ENCODE peak calls at places on chromosome 4, in four cellular contexts. D is fibroblast of lung; M is CD4-positive, alpha-beta T cell; N is A673. J is an unnamed sample. For H3K27me3 and H3K9me3, the result is how much of the 10 kb centered on the place peaks cover.

GRCh38 chr4:85952518-85952917 is 407.3 kb downstream of the MAPK10 start:
- DNase-seq in D (peak), M (no peak), N (no peak), J (no peak)

GRCh38 chr4:149555146-149555545 is 260.5 kb downstream of the IQCM start:
- DNase-seq in D (peak), M (no peak), N (no peak), J (no peak)

GRCh38 chr4:20464381-20464780 is 212.7 kb downstream of the SLIT2 start:
- DNase-seq in D (peak), M (no peak), N (no peak), J (no peak)

GRCh38 chr4:53313510-53313909 is 52.4 kb downstream of the SCFD2 start:
- DNase-seq in D (no peak), M (no peak), N (peak), J (no peak)

GRCh38 chr4:6239486-6239885 is 30.2 kb upstream of the WFS1 start:
- DNase-seq in D (no peak), M (no peak), N (no peak), J (no peak)

GRCh38 chr4:148196168-148196567 is 246.0 kb downstream of the NR3C2 start:
- DNase-seq in D (peak), M (no peak), N (peak), J (no peak)

GRCh38 chr4:173009129-173009823 is 159.3 kb upstream of the GALNT7 start:
- DNase-seq in D (peak), M (no peak), N (peak), J (no peak)

GRCh38 chr4:183960021-183960420 is 54.9 kb downstream of the STOX2 start:
- DNase-seq in D (peak), M (no peak), N (peak), J (no peak)

GRCh38 chr4:152258804-152259708 is 276.8 kb downstream of the FBXW7 start:
- DNase-seq in D (peak), M (no peak), N (no peak), J (no peak)

GRCh38 chr4:118814901-118815300 is 21.0 kb downstream of the SEC24D start:
- DNase-seq in D (no peak), M (no peak), N (no peak), J (no peak)

GRCh38 chr4:74446193-74446868 is 1.4 kb downstream of the AREG start:
- DNase-seq in D (peak), M (no peak), N (no peak), J (no peak)

GRCh38 chr4:7206856-7207567 is 14.7 kb downstream of the SORCS2 start:
- DNase-seq in D (peak), M (no peak), N (peak), J (no peak)

GRCh38 chr4:144709793-144710525 is 64.0 kb downstream of the HHIP start:
- DNase-seq in D (peak), M (no peak), N (no peak), J (no peak)

GRCh38 chr4:84683065-84683464 is 100.1 kb downstream of the CDS1 start:
- DNase-seq in D (no peak), M (no peak), N (no peak), J (no peak)

GRCh38 chr4:77493120-77493767 is 112.4 kb upstream of the CXCL13 start:
- DNase-seq in D (no peak), M (no peak), N (no peak), J (no peak)

GRCh38 chr4:158015241-158015640 is 157.6 kb downstream of the GASK1B start:
- DNase-seq in D (peak), M (no peak), N (no peak), J (no peak)

DNA sequence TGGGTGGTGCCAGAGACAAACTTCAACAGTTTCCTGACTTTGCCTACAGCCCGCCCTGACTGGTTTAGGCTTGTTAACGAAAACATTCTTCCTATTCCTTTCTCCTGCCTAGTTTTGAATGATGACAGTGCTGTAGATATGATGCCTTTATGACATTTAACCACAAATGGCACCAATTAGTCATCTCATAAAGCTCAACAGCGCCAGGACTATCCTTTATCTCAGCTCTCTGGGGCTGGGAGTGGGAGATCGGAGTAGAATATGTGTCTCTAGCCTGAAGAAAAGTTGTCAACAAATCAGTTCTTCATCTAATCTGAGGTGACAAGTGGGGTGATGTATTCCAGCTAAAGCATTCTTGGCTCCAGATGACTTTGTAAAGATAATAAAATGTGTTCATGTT is 64.6 kb upstream of the SH3RF1 start:
- DNase-seq in D (peak), M (no peak), N (no peak), J (no peak)
- H3K27ac ChIP-seq in D (no peak), M (no peak), N (no peak), J (no peak)

GRCh38 chr4:83535520-83535944 is 376 bp upstream of the GPAT3 start:
- DNase-seq in D (peak), M (peak), N (peak), J (no peak)

GRCh38 chr4:83536649-83537352 is 893 bp downstream of the GPAT3 start:
- DNase-seq in D (peak), M (no peak), N (no peak), J (no peak)

DNA sequence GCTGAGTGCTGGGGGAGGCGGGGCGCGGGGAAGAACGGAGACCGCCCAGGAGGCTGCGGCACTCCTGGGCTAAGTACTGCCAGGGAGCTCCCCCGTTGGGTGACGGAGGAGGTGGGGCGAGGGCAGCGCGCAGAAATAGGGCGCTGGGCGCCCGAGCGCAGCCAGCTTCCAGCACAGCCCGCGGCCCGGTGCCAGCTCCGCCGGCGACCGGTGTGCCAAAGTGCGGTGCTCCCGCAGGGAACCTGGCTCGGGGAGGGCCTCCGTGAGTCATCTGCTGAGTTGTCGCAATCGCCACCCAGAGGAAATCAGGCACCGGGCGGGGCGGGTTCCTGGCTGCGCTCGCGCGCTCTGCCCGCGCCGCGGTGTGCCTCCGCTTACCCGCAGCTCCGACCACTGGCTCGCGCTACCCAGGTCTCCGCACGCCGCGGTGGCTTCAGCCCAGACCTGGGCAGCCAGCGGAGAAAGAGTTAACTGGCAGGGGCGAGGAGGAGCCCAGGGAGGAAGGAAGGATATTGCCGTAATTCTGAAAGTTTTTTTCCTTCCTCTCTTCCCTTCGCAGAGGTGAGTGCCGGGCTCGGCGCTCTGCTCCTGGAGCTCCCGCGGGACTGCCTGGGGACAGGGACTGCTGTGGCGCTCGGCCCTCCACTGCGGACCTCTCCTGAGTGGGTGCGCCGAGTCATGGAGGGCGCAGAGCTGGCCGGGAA is at the start of gene GPAT3:
- DNase-seq in D (no peak), M (peak), N (peak), J (no peak)
- H3K27me3 ChIP-seq in D (under half), M (under half), N (under half), J (under half)

GRCh38 chr4:27412617-27413016 is 552.0 kb downstream of the STIM2 start:
- DNase-seq in D (no peak), M (no peak), N (no peak), J (no peak)

GRCh38 chr4:27414867-27415266 is 554.2 kb downstream of the STIM2 start:
- DNase-seq in D (no peak), M (no peak), N (no peak), J (no peak)
- H3K9me3 ChIP-seq in D (under half), M (under half), N (under half), J (under half)

DNA sequence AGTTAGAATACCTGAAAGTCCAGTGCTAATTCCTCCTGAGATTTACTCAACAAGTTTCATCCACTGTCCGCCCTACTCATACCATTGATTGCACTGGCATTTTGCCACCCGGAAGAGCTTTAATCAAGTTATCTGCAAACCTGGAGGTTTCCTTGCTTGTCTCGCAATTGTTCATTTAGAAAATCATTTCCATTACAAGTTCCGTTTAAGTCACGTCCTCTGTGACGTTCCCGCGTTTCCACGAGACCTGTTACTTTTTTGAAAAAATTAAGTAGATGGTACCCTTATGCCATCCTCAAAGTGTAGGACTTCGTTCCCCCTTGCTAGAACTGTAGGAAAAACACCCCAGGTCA is 764 bp upstream of the FRYL start:
- DNase-seq in D (peak), M (peak), N (no peak), J (peak)
- H3K27ac ChIP-seq in D (peak), M (peak), N (peak), J (peak)

DNA sequence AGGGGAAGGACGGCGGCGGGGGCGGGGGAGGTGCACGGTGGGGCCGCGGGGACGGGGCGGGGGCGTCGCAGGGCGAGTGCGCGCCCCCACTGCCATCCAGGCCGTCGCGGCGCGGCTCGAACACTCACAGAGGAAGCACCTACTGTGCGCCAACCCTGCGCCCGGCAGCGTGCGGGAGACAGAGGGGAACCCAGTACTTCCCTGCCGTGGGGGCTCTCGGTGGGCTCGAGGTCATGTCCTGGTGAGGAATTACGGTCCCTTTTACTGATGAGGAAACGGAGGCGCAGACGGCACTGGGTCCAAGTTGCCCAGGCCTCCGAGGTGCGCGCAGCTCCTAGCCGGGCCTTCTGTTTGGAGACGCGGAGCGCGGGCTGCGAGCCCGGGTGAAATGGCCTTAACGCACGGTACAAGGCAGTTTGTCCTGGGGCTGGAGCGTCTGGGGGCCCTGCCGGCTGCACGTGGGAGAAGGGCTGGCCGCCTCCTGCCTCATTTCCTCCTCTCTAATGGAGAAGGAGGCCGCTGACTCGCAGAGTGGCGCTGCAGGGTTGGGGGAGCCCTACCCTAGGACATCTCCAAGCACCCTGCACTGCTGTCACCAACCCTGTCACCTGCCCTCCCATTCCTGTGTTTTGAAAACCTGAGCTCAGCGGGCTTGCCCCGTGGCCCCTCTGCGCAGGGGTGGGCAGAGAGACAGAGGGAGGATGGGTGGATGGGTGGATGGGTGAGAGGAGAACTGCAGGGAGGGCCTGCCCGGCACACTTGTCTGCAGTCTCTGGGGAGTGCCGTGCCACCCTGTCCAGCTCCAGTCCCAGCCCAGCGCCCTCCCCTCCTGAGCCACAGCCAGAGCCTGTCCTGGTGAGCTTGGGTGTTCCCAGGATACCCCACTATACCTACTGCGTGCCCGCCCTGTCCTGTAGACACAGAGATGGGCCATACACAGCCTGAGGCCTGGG is 106.0 kb downstream of the ADRA2C start:
- DNase-seq in D (no peak), M (no peak), N (no peak), J (no peak)
- H3K27me3 ChIP-seq in D (under half), M (under half), N (under half), J (under half)

DNA sequence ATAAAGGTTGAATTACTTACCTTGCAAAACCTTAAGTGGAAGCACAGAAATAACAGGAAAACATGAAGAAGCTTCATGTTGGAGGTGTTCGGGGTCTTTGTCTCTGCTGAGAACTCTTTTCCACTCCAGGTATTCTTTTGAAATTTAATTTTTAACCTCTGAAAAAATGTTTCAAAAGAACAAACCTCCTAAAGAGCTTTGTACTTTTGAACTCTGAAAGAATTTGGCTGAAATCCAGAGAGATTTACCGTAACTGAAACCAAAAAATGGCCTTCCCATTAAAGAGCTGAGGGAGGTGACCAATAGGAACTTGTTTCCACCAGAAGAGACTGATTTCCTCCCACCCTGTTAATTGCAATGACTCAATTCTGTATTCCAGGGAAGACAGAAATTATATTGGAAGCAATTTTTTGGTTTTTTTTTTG is at the start of gene CFI:
- DNase-seq in D (peak), M (no peak), N (peak), J (no peak)
- H3K9me3 ChIP-seq in D (under half), M (under half), N (under half), J (under half)